ENCODE peak calls at places on chromosomes 16 and 17, in ten cellular contexts. P is NB4, X is adrenal gland, K is body of pancreas, T is Peyer's patch, F is endothelial cell of umbilical vein, O is uterus, N is A549, A is spleen, U is IMR-90. Q is an unnamed sample.

GRCh38 chr16:27321013-27321960 is 7.5 kb downstream of the IL4R start:
- DNase-seq in X (peak), T (no peak), K (no peak), F (no peak), O (no peak), A (peak), N (no peak), P (no peak), U (peak), Q (no peak)

GRCh38 chr17:35127751-35128514 is 6.5 kb downstream of the FNDC8 start:
- DNase-seq in K (no peak), F (no peak), T (no peak), A (no peak), P (no peak), O (peak), X (no peak), U (peak), N (no peak), Q (no peak)

GRCh38 chr17:28907052-28907438 is 4.2 kb upstream of the DHRS13 start:
- DNase-seq in P (no peak), K (no peak), O (no peak), T (no peak), X (no peak), U (no peak), A (no peak), F (no peak), N (no peak), Q (no peak)

GRCh38 chr16:48385272-48385953 is at the start of gene SIAH1:
- DNase-seq in U (peak), K (peak), N (peak), X (peak), F (peak), T (peak), A (peak), O (peak), P (peak), Q (peak)

GRCh38 chr16:23773339-23773738 is 18.5 kb downstream of the CHP2 start:
- DNase-seq in A (no peak), P (no peak), K (no peak), T (no peak), X (no peak), F (no peak), O (no peak), U (no peak), N (no peak), Q (no peak)

GRCh38 chr16:47054306-47054705 is 80.8 kb upstream of the DNAJA2 start:
- DNase-seq in F (no peak), N (no peak), U (no peak), X (no peak), P (no peak), A (peak), K (no peak), T (no peak), O (no peak), Q (no peak)

GRCh38 chr17:74449306-74449705 is 17.1 kb upstream of the CD300A start:
- DNase-seq in U (no peak), A (peak), T (no peak), O (no peak), K (no peak), X (no peak), N (no peak), F (no peak), P (no peak), Q (no peak)

GRCh38 chr16:11076259-11077018 is 132.1 kb downstream of the CLEC16A start:
- DNase-seq in O (no peak), P (no peak), F (no peak), X (no peak), A (no peak), T (no peak), U (peak), K (no peak), N (no peak), Q (no peak)

GRCh38 chr16:84948855-84949610 is 62.3 kb downstream of the ZDHHC7 start:
- DNase-seq in P (no peak), K (no peak), O (no peak), X (no peak), T (no peak), U (no peak), A (no peak), F (no peak), N (no peak), Q (no peak)

GRCh38 chr16:85420501-85421337 is 192.4 kb upstream of the GSE1 start:
- DNase-seq in X (peak), P (peak), K (peak), A (peak), O (peak), U (peak), T (peak), N (peak), F (peak), Q (peak)

GRCh38 chr17:5225668-5226457 is 8.8 kb downstream of the SCIMP start:
- DNase-seq in O (no peak), P (peak), K (no peak), X (no peak), A (no peak), U (no peak), T (no peak), F (peak), N (no peak), Q (no peak)

GRCh38 chr17:15121426-15121825 is 143.7 kb downstream of the PMP22 start:
- DNase-seq in N (no peak), A (no peak), T (no peak), O (no peak), U (peak), P (no peak), X (no peak), F (no peak), K (no peak), Q (no peak)

GRCh38 chr17:27994586-27994985 is 47.9 kb upstream of the NLK start:
- DNase-seq in K (no peak), P (no peak), F (no peak), O (no peak), X (no peak), A (no peak), U (no peak), N (no peak), T (no peak), Q (no peak)

GRCh38 chr17:28030386-28030785 is 12.1 kb upstream of the NLK start:
- DNase-seq in P (no peak), A (no peak), K (peak), U (no peak), N (no peak), F (no peak), T (no peak), X (peak), O (no peak), Q (peak)

GRCh38 chr17:31721291-31722025 is 137.6 kb downstream of the COPRS start:
- DNase-seq in U (peak), F (no peak), N (no peak), P (no peak), X (no peak), K (no peak), A (no peak), T (no peak), O (no peak), Q (no peak)

GRCh38 chr16:86882586-86883280 is 304.4 kb downstream of the FOXL1 start:
- DNase-seq in A (peak), F (peak), X (peak), O (no peak), K (peak), U (peak), P (no peak), N (no peak), T (no peak), Q (no peak)

GRCh38 chr16:48335961-48336360 is 49.3 kb downstream of the SIAH1 start:
- DNase-seq in K (no peak), A (no peak), P (no peak), T (no peak), F (no peak), U (peak), X (no peak), N (no peak), O (no peak), Q (no peak)

DNA sequence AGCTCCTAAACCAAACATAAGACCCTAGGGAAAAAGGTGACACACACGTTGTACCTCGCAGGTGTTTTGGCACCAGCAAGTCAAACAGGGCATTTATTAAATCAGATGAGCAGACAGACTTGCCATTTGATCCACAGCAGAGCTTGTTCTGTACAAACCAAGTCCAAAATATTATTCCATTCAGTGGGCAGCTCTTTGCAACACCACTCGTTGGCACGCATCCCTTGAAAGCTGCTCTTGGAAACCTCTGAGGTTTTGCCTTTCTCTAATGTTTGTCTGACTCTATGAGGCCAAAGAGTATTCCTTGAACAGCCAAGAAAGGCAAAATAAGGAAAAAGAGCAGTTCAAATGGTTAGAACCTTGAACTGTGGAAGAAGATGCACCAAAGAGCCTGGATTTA is 12.7 kb downstream of the TMEM100 start:
- DNase-seq in A (no peak), N (no peak), X (no peak), O (no peak), T (no peak), P (no peak), U (no peak), F (no peak), K (no peak), Q (no peak)
- TF ChIP-seq POLR2A in A (no peak), N (no peak), X (no peak), O (no peak), T (no peak), P (no peak), U (no peak), F (no peak), K (no peak), Q (no peak)

DNA sequence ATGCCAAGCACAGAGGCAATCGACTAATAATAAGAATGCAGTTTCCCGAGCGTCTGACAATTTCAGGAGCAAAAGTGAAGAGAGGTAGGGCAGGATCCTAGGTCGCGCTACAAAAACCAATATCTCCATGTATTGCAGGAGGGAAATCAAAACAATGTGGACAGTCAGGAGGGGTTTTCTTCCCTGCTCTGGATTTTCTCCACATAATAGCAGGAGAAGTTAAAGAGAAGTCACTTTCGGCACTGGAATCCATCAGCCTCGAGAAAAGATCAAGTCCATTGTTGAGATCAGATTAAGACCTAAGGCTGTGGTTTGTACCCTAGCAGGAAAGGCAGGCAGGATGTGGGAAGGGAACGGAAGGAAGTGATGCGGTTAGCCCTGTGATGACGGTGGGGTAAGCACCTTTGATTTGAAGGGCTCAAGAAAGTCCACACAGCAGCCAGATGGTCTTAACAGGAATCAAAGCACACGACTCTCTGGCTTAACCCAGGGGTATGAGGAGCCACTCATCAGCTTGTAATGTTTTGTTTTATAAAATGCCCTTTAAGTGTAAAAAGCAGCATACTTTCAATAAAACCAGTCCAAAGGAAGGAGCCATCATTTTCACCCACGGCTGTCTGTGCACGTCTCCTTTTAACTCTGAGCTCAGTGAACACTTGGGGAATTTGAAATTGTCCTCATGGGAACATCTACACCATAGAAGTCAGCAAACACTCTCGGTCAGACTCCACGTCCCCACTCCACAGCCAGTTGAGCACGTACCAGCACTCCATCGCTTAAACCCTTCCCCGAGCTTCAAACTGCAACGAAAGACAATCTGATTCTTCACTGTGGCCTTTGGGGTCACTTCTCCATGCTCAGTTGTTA is 15.8 kb upstream of the AKTIP start:
- DNase-seq in K (no peak), T (no peak), U (peak), F (peak), O (no peak), P (peak), A (peak), N (no peak), X (peak), Q (no peak)
- TF ChIP-seq POLR2A in K (no peak), T (no peak), U (no peak), F (peak), O (no peak), P (no peak), A (no peak), N (no peak), X (no peak), Q (no peak)

DNA sequence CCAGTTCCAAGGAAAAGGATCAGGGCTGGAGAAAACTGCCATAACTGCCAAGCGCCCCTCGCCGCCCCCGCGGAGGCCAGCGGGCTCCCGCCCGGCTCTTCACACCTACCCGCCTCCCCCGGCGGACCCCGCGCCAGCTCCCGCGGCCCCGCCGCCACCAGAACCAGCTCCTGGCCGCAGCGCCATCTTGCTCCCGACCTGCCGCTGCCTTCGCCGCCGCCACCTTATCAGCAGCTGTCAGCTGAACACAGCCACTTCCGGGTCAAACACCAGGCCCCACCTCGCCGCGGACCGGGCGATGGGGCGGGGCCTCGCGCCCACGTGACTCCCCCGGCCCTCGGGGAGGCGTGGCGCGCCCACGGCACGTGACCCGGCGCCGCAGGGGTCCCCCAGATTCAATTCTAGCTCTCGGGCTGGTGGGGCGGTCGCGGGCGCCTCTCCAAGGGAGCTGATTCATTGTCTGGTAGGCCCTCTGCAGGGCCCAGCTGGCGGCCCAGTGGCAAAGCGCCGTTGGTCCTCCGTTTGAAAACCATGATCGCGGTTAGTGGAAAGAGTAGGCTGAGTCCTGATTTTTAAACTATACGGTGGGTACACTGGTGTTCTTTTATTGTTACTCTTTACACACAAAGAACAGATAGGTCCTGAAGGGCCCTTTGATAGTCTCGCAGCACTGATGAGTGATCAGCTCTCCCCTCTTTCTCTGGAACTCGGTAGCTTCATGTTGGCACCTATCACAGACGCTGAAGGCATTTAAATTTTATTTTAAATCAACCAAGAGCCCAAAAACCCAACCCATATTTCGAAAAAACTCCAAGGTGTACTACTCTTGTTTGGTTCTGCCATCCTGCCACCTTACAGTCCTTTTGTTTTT is at the start of gene SYNRG:
- DNase-seq in O (peak), K (peak), P (peak), T (peak), U (peak), A (peak), X (peak), F (peak), N (peak), Q (peak)
- TF ChIP-seq POLR2A in O (peak), K (peak), P (peak), T (peak), U (peak), A (no peak), X (peak), F (peak), N (peak), Q (peak)

GRCh38 chr16:57801856-57802634 is at the start of gene KIFC3:
- DNase-seq in N (peak), P (peak), K (peak), O (peak), F (peak), A (peak), T (peak), U (peak), X (peak), Q (peak)
- TF ChIP-seq POLR2A in N (no peak), P (peak), K (no peak), O (peak), F (peak), A (no peak), T (no peak), U (peak), X (peak), Q (peak)

GRCh38 chr17:66557886-66558285 is 255.5 kb downstream of the PRKCA start:
- DNase-seq in U (no peak), P (no peak), F (no peak), K (no peak), N (no peak), X (no peak), O (no peak), T (no peak), A (no peak), Q (no peak)
- TF ChIP-seq POLR2A in U (no peak), P (no peak), F (no peak), K (no peak), N (no peak), X (no peak), O (no peak), T (no peak), A (no peak), Q (no peak)

DNA sequence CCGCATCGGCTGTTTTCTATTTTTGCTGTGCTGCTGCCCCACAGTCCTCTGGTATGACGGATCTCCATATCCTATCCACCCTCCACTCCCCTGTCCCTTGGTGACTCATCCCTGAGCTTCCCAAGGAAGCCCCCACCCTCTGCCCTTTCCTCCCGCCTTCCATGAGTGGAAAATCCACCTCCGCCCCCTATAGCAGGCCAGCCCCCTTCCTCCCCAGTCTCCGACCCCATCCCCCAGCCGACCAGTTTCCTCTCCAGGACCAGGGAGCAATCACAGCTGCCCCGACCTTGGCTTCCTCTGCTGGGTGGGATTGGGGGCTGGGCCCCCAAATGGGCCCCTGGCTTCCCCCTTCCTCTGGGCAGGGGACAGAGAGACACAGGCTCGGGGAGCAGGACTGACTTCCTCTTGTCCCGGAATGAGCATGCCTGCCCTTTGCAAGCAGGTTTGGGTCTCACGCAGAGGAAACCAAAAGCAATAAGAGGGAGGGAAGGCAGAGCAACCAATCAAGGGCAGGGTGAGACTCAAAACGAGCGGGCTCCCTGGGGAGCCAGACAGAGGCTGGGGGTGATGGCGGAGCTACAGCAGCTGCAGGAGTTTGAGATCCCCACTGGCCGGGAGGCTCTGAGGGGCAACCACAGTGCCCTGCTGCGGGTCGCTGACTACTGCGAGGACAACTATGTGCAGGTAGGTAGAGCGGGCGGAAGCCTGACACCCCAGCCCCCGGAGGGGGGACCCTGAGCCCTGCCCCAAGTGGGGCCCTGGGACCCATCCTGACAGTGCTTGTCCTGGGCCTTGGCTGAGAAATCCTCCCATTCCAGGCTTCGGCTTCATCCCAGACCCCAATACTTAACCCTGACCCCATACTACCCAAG is at the start of the genes ABI3 and GNGT2:
- DNase-seq in T (no peak), X (peak), P (peak), O (no peak), K (no peak), F (peak), A (peak), U (peak), N (no peak), Q (no peak)
- TF ChIP-seq POLR2A in T (peak), X (no peak), P (peak), O (no peak), K (peak), F (peak), A (peak), U (no peak), N (no peak), Q (no peak)

GRCh38 chr17:48296453-48296852 is 133.6 kb downstream of the SKAP1 start:
- DNase-seq in T (no peak), N (no peak), X (no peak), A (no peak), U (no peak), O (no peak), P (no peak), K (no peak), F (no peak), Q (no peak)

GRCh38 chr17:48301002-48301401 is 129.0 kb downstream of the SKAP1 start:
- DNase-seq in F (no peak), O (no peak), X (no peak), P (no peak), A (no peak), N (no peak), U (no peak), T (no peak), K (no peak), Q (no peak)

GRCh38 chr17:48297825-48298224 is 132.2 kb downstream of the SKAP1 start:
- DNase-seq in A (no peak), P (no peak), X (no peak), F (no peak), O (no peak), N (no peak), T (no peak), K (no peak), U (no peak), Q (no peak)

GRCh38 chr17:48294989-48295892 is 134.8 kb downstream of the SKAP1 start:
- DNase-seq in N (no peak), U (no peak), O (no peak), F (peak), X (no peak), P (peak), K (no peak), A (no peak), T (no peak), Q (no peak)

GRCh38 chr17:48299760-48300159 is 130.3 kb downstream of the SKAP1 start:
- DNase-seq in O (no peak), P (no peak), K (no peak), X (no peak), F (no peak), N (no peak), T (no peak), U (no peak), A (no peak), Q (no peak)
- TF ChIP-seq POLR2A in O (no peak), P (no peak), K (no peak), X (no peak), F (no peak), N (no peak), T (no peak), U (no peak), A (no peak), Q (no peak)